ENCODE peak calls at places on chromosomes 7 and 10, in nine cellular contexts. N, M, U, P, O, Z, H, D and Q are unnamed samples.
A peak's percentile ranks its signal among the peaks of the same experiment; 100 is the strongest.

GRCh38 chr7:121739465-121739864 is 133.5 kb upstream of the PTPRZ1 start:
- ATAC-seq in N (no peak), M (no peak), U (no peak), P (no peak), O (no peak), Z (no peak), H (no peak), D (no peak), Q (no peak)

GRCh38 chr7:55144333-55144954 is 125.6 kb downstream of the EGFR start:
- ATAC-seq in N (peak; percentile 7), M (no peak), U (peak; percentile 48), P (no peak), O (no peak), Z (no peak), H (no peak), D (no peak), Q (peak; percentile 19)

GRCh38 chr10:11227103-11227502 is 209.4 kb downstream of the CELF2 start:
- ATAC-seq in N (no peak), M (no peak), U (no peak), P (peak; percentile 25), O (no peak), Z (peak; percentile 25), H (no peak), D (no peak), Q (peak; percentile 26)

GRCh38 chr7:95609277-95609971 is 13.1 kb upstream of the PDK4 start:
- ATAC-seq in N (peak; percentile 74), M (no peak), U (peak; percentile 57), P (no peak), O (peak; percentile 79), Z (no peak), H (no peak), D (peak; percentile 47), Q (no peak)

GRCh38 chr7:976901-977325 is 1.6 kb upstream of the COX19 start:
- ATAC-seq in N (peak; percentile 37), M (no peak), U (no peak), P (no peak), O (no peak), Z (no peak), H (no peak), D (no peak), Q (no peak)

GRCh38 chr10:73190188-73190587 is 22.3 kb downstream of the FAM149B1 start:
- ATAC-seq in N (no peak), M (no peak), U (no peak), P (no peak), O (no peak), Z (no peak), H (no peak), D (no peak), Q (no peak)

GRCh38 chr10:127797339-127797738 is 60.4 kb downstream of the FOXI2 start:
- ATAC-seq in N (peak; percentile 26), M (peak; percentile 59), U (peak; percentile 93), P (no peak), O (peak; percentile 76), Z (no peak), H (no peak), D (no peak), Q (peak; percentile 91)

GRCh38 chr10:110007171-110007700 is 548 bp upstream of the ADD3 start:
- ATAC-seq in N (peak; percentile 44), M (peak; percentile 10), U (peak; percentile 46), P (peak; percentile 8), O (peak; percentile 55), Z (peak; percentile 2), H (no peak), D (peak; percentile 55), Q (peak; percentile 11)

GRCh38 chr7:28990200-28990960 is 32.2 kb upstream of the TRIL start:
- ATAC-seq in N (no peak), M (no peak), U (no peak), P (no peak), O (peak; percentile 88), Z (no peak), H (no peak), D (peak; percentile 32), Q (no peak)

GRCh38 chr10:63542835-63543575 is 21.8 kb downstream of the REEP3 start:
- ATAC-seq in N (peak; percentile 53), M (no peak), U (no peak), P (no peak), O (no peak), Z (no peak), H (no peak), D (peak; percentile 73), Q (no peak)

GRCh38 chr7:100356416-100357068 is 1.4 kb upstream of the PILRB start:
- ATAC-seq in N (no peak), M (no peak), U (no peak), P (no peak), O (no peak), Z (no peak), H (no peak), D (no peak), Q (no peak)